ENCODE peak calls at places on chromosomes 1 and 21, in four cellular contexts. One of them, this sample, is unnamed.

GRCh38 chr21:29374481-29374880 is 75.8 kb downstream of the BACH1 start:
- DNase-seq in PC-9: no peak
- DNase-seq in AG04450: no peak
- DNase-seq in AG04449: no peak
- DNase-seq in this sample: no peak

GRCh38 chr1:241181971-241182370 is 175.0 kb downstream of the RGS7 start:
- DNase-seq in AG04449: no peak
- DNase-seq in AG04450: no peak
- DNase-seq in PC-9: no peak
- DNase-seq in this sample: no peak

GRCh38 chr1:91676030-91676429 is 175.4 kb downstream of the CDC7 start:
- DNase-seq in AG04450: no peak
- DNase-seq in PC-9: no peak
- DNase-seq in AG04449: no peak
- DNase-seq in this sample: no peak

GRCh38 chr1:76066390-76066789 is 8.2 kb upstream of the ST6GALNAC3 start:
- DNase-seq in AG04450: no peak
- DNase-seq in AG04449: no peak
- DNase-seq in PC-9: no peak
- DNase-seq in this sample: no peak

GRCh38 chr1:21325231-21325718 is 35.0 kb upstream of the ECE1 start:
- DNase-seq in PC-9: no peak
- DNase-seq in AG04449: no peak
- DNase-seq in AG04450: no peak
- DNase-seq in this sample: no peak

GRCh38 chr1:41713557-41714327 is 205.0 kb downstream of the HIVEP3 start:
- DNase-seq in AG04450: peak; percentile 79
- DNase-seq in PC-9: peak; percentile 27
- DNase-seq in AG04449: no peak
- DNase-seq in this sample: peak; percentile 25

GRCh38 chr1:110346690-110347089 is 7.5 kb downstream of the RBM15 start:
- DNase-seq in PC-9: no peak
- DNase-seq in AG04450: no peak
- DNase-seq in AG04449: no peak
- DNase-seq in this sample: no peak

GRCh38 chr1:248828845-248829244 is 3.1 kb upstream of the SH3BP5L start:
- DNase-seq in AG04450: no peak
- DNase-seq in AG04449: no peak
- DNase-seq in PC-9: no peak
- DNase-seq in this sample: peak; percentile 8

GRCh38 chr1:110672001-110672752 is 2.6 kb downstream of the KCNA3 start:
- DNase-seq in AG04449: no peak
- DNase-seq in AG04450: no peak
- DNase-seq in PC-9: no peak
- DNase-seq in this sample: no peak

GRCh38 chr1:41542196-41542955 is 57.9 kb upstream of the EDN2 start:
- DNase-seq in AG04450: no peak
- DNase-seq in AG04449: no peak
- DNase-seq in PC-9: no peak
- DNase-seq in this sample: no peak

GRCh38 chr1:115183711-115184259 is 94.5 kb upstream of the TSPAN2 start:
- DNase-seq in AG04449: no peak
- DNase-seq in AG04450: no peak
- DNase-seq in PC-9: no peak
- DNase-seq in this sample: no peak

GRCh38 chr1:101971309-101971708 is 25.4 kb downstream of the OLFM3 start:
- DNase-seq in PC-9: no peak
- DNase-seq in AG04450: no peak
- DNase-seq in AG04449: no peak
- DNase-seq in this sample: no peak

GRCh38 chr1:204989266-204990058 is 53.5 kb upstream of the CNTN2 start:
- DNase-seq in PC-9: peak; percentile 68
- DNase-seq in AG04449: peak; percentile 17
- DNase-seq in AG04450: peak; percentile 36
- DNase-seq in this sample: no peak

GRCh38 chr1:43530483-43531452 is at the start of gene PTPRF:
- DNase-seq in AG04449: no peak
- DNase-seq in PC-9: peak; percentile 75
- DNase-seq in AG04450: no peak
- DNase-seq in this sample: no peak

GRCh38 chr21:30234643-30235042 is 18.7 kb upstream of the CLDN8 start:
- DNase-seq in PC-9: no peak
- DNase-seq in AG04450: no peak
- DNase-seq in AG04449: no peak
- DNase-seq in this sample: no peak

GRCh38 chr1:12370241-12370980 is 140.6 kb downstream of the VPS13D start:
- DNase-seq in AG04449: no peak
- DNase-seq in PC-9: no peak
- DNase-seq in AG04450: no peak
- DNase-seq in this sample: peak; percentile 72

GRCh38 chr1:9849691-9850441 is 26.1 kb upstream of the CLSTN1 start:
- DNase-seq in AG04450: no peak
- DNase-seq in AG04449: no peak
- DNase-seq in PC-9: no peak
- DNase-seq in this sample: no peak

GRCh38 chr1:57770772-57771171 is 346.9 kb upstream of the DAB1 start:
- DNase-seq in AG04450: no peak
- DNase-seq in PC-9: no peak
- DNase-seq in AG04449: no peak
- DNase-seq in this sample: no peak
- TF ChIP-seq CTCF in AG04450: peak; percentile 50
- TF ChIP-seq CTCF in PC-9: peak; percentile 52
- TF ChIP-seq CTCF in AG04449: peak; percentile 14
- TF ChIP-seq CTCF in this sample: peak; percentile 35

GRCh38 chr1:160206421-160207117 is 1.4 kb downstream of the PEA15 start:
- DNase-seq in AG04449: peak; percentile 73
- DNase-seq in AG04450: peak; percentile 70
- DNase-seq in PC-9: peak; percentile 53
- DNase-seq in this sample: peak; percentile 66
- H3K4me3 ChIP-seq in AG04449: peak overlapping the region; percentile 96
- H3K4me3 ChIP-seq in AG04450: peak overlapping the region; percentile 95
- H3K4me3 ChIP-seq in PC-9: peak overlapping the region; percentile 99
- H3K4me3 ChIP-seq in this sample: peak overlapping the region; percentile 92

GRCh38 chr1:52551476-52552235 is 1.2 kb downstream of the TUT4 start:
- DNase-seq in AG04449: no peak
- DNase-seq in PC-9: no peak
- DNase-seq in AG04450: no peak
- DNase-seq in this sample: peak; percentile 28
- TF ChIP-seq CTCF in AG04449: no peak
- TF ChIP-seq CTCF in PC-9: no peak
- TF ChIP-seq CTCF in AG04450: no peak
- TF ChIP-seq CTCF in this sample: no peak

DNA sequence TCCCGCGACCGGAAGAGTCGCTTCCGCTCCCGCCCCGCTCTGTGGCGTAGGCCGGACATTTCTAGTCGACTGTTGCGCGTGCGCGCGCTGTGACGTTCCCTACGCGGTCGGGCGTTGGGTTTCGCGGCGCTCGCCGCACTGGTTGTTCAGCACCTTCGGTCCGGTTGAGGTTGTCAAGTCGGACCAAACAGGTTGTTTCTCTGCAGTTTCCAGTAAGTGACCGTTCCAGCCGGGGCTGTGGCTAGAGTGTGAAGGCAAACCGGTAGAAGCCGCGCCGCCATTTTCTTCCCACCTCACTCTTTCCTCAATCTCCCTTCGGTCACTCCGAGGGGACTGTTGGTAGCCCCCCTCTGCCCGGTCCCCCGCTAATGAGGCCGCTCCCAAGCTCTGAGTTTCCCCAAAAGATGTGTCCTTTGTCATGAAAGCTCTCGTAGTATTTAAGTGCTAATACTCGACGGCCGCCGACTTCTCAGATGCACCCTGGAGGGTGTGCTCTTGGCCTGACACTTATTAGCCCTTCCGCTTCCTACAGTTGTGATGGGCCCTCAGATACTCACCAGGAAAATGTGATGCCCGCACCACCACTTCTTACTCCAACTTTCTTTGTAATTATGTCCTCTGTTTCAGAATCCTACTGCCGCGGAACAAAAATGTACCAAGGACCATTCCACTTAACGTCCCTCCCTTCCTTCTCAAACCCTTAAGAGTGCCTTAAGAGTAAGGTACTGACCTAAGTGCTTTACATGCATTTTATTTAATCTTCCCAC is 56.3 kb downstream of the TRAF5 start:
- DNase-seq in AG04450: peak; percentile 77
- DNase-seq in PC-9: peak; percentile 92
- DNase-seq in AG04449: peak; percentile 74
- DNase-seq in this sample: peak; percentile 66
- H3K4me3 ChIP-seq in AG04450: peak overlapping the region; percentile 82
- H3K4me3 ChIP-seq in PC-9: peak overlapping the region; percentile 68
- H3K4me3 ChIP-seq in AG04449: peak overlapping the region; percentile 79
- H3K4me3 ChIP-seq in this sample: peak overlapping the region; percentile 78

DNA sequence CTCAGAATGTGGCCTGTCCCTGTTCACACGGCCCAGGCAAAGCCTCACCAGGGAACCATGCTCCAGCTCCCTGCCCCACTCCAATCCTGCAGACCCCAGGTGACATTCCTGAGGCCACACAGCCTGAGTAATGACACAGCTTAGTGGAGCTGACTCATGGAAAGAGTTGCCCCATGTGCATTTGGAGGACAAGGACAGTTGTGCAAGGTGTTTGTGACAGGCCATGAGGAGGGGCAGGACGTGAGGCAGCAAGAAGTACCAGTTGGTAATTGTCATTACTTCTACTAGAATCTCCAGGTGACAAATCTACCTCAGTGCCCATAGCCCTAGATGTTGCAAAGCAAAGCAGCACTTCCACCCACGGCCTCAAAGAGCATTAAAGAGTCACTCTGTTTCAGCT is 15.2 kb downstream of the PRR9 start:
- DNase-seq in PC-9: no peak
- DNase-seq in AG04450: no peak
- DNase-seq in AG04449: no peak
- DNase-seq in this sample: no peak
- TF ChIP-seq CTCF in PC-9: no peak
- TF ChIP-seq CTCF in AG04450: no peak
- TF ChIP-seq CTCF in AG04449: no peak
- TF ChIP-seq CTCF in this sample: no peak

DNA sequence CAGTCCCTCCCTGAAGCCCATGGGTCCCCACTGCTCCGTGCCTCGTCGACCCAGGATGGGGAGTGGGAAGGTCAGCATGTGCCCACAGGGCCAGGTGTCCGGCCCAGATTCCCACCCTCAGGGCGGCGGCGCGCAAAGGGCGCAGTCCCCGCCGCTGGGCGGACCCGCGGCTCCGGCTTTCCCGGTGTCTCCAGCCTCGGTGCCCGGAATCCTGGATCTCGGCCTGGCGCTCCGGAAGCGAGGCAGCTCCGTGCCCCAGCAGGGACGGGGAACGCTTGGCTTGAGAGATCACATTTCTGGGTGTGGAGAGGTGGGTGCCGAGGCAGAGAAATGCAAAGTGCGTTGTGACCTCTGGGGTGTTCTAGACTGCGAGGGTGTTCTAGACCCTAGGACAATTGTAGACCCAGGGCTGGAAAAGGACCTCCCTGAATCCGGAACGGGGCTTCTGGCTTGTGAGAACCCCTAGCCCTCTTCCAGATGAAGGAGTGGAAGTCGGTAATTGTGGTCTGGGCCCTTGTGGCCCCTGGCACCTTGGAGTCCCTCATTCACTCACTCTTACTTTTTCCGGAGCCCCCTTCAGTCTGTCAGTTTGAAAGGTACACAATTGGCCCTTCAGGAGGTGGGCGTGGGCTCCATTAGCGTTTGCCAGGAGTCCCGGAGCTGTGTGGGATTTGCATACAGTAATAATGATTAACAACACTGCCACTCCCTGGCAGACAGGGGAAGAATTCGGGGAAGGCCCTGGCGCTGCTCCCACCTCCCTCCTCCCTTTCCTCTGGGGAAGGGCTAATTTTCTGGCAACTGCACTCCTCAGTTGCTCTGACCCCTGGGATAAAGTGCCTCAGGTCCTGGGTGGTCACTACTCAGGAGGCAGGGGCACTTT is 1.7 kb upstream of the KCND3 start:
- DNase-seq in AG04450: no peak
- DNase-seq in AG04449: no peak
- DNase-seq in PC-9: peak; percentile 4
- DNase-seq in this sample: peak; percentile 12
- H3K4me3 ChIP-seq in AG04450: no peak overlapping the region
- H3K4me3 ChIP-seq in AG04449: no peak overlapping the region
- H3K4me3 ChIP-seq in PC-9: no peak overlapping the region
- H3K4me3 ChIP-seq in this sample: peak overlapping the region; percentile 14